ENCODE peak calls at places on chromosomes 7 and 10, in seven cellular contexts. P, A, M, K, J, X and Q are unnamed samples. For H3K27me3, the result is how much of the 10 kb centered on the place peaks cover.

GRCh38 chr7:135966341-135967043 is 10.7 kb downstream of the MTPN start:
- DNase-seq in P (no peak), A (no peak), M (no peak), K (no peak), J (no peak), X (no peak), Q (no peak)

GRCh38 chr10:26436848-26437247 is 1.3 kb upstream of the APBB1IP start:
- DNase-seq in P (no peak), A (no peak), M (no peak), K (no peak), J (no peak), X (no peak), Q (no peak)

GRCh38 chr10:115953203-115953602 is 319.8 kb downstream of the GFRA1 start:
- DNase-seq in P (no peak), A (no peak), M (no peak), K (peak), J (no peak), X (no peak), Q (no peak)

GRCh38 chr10:92972066-92972870 is 88.3 kb upstream of the CYP26C1 start:
- DNase-seq in P (peak), A (no peak), M (peak), K (peak), J (no peak), X (no peak), Q (no peak)

GRCh38 chr7:112204776-112205347 is 1.3 kb downstream of the DOCK4 start:
- DNase-seq in P (no peak), A (no peak), M (peak), K (no peak), J (no peak), X (no peak), Q (peak)

GRCh38 chr7:135175931-135176330 is 5.4 kb upstream of the CYREN start:
- DNase-seq in P (no peak), A (no peak), M (no peak), K (no peak), J (no peak), X (no peak), Q (no peak)

GRCh38 chr7:66542528-66543373 is 85.9 kb upstream of the KCTD7 start:
- DNase-seq in P (no peak), A (no peak), M (no peak), K (peak), J (no peak), X (no peak), Q (no peak)

GRCh38 chr7:42614636-42615035 is 297.2 kb downstream of the C7orf25 start:
- DNase-seq in P (no peak), A (no peak), M (no peak), K (no peak), J (no peak), X (no peak), Q (no peak)

GRCh38 chr10:782751-783648 is 93.5 kb upstream of the DIP2C start:
- DNase-seq in P (no peak), A (no peak), M (peak), K (no peak), J (peak), X (no peak), Q (no peak)

GRCh38 chr7:141201145-141201885 is 127.5 kb downstream of the TMEM178B start:
- DNase-seq in P (no peak), A (no peak), M (no peak), K (no peak), J (no peak), X (no peak), Q (no peak)

GRCh38 chr7:75688200-75689136 is 50.3 kb downstream of the HIP1 start:
- DNase-seq in P (no peak), A (no peak), M (no peak), K (no peak), J (peak), X (no peak), Q (peak)

GRCh38 chr7:117251687-117252086 is 71.2 kb downstream of the WNT2 start:
- DNase-seq in P (peak), A (no peak), M (no peak), K (peak), J (no peak), X (no peak), Q (no peak)

GRCh38 chr7:108108131-108108530 is 22.0 kb downstream of the LAMB4 start:
- DNase-seq in P (no peak), A (no peak), M (no peak), K (no peak), J (no peak), X (no peak), Q (no peak)

GRCh38 chr7:514651-515598 is 4.7 kb downstream of the PDGFA start:
- DNase-seq in P (peak), A (no peak), M (peak), K (no peak), J (no peak), X (peak), Q (peak)

GRCh38 chr10:87942884-87943527 is 79.6 kb downstream of the PTEN start:
- DNase-seq in P (no peak), A (no peak), M (no peak), K (peak), J (no peak), X (no peak), Q (no peak)

GRCh38 chr10:123491692-123492415 is 174.3 kb upstream of the GPR26 start:
- DNase-seq in P (no peak), A (no peak), M (no peak), K (no peak), J (no peak), X (no peak), Q (no peak)

GRCh38 chr7:88806280-88807037 is 10.9 kb upstream of the TEX47 start:
- DNase-seq in P (no peak), A (no peak), M (no peak), K (no peak), J (no peak), X (no peak), Q (no peak)

GRCh38 chr7:42677751-42678231 is 234.1 kb downstream of the C7orf25 start:
- DNase-seq in P (peak), A (no peak), M (no peak), K (peak), J (peak), X (no peak), Q (no peak)

GRCh38 chr7:130071701-130072622 is 1.6 kb downstream of the KLHDC10 start:
- DNase-seq in P (peak), A (peak), M (peak), K (peak), J (peak), X (peak), Q (peak)

GRCh38 chr10:81843042-81843441 is 32.0 kb upstream of the NRG3 start:
- DNase-seq in P (no peak), A (no peak), M (no peak), K (no peak), J (no peak), X (no peak), Q (no peak)

GRCh38 chr7:79828866-79829265 is 305.8 kb upstream of the GNAI1 start:
- DNase-seq in P (no peak), A (no peak), M (no peak), K (peak), J (no peak), X (no peak), Q (no peak)

GRCh38 chr10:28986117-28986792 is 302.6 kb upstream of the LYZL1 start:
- DNase-seq in P (no peak), A (no peak), M (no peak), K (peak), J (no peak), X (no peak), Q (no peak)

GRCh38 chr10:119517235-119518141 is 25.0 kb downstream of the RGS10 start:
- DNase-seq in P (peak), A (no peak), M (no peak), K (peak), J (no peak), X (no peak), Q (peak)

GRCh38 chr10:126098216-126098561 is 201.8 kb downstream of the FANK1 start:
- DNase-seq in P (no peak), A (no peak), M (no peak), K (no peak), J (no peak), X (no peak), Q (no peak)

GRCh38 chr7:106217089-106217542 is 67.7 kb downstream of the NAMPT start:
- DNase-seq in P (peak), A (peak), M (peak), K (peak), J (peak), X (no peak), Q (peak)

GRCh38 chr7:3112499-3113134 is 69.0 kb upstream of the CARD11 start:
- DNase-seq in P (no peak), A (no peak), M (no peak), K (no peak), J (no peak), X (no peak), Q (peak)

DNA sequence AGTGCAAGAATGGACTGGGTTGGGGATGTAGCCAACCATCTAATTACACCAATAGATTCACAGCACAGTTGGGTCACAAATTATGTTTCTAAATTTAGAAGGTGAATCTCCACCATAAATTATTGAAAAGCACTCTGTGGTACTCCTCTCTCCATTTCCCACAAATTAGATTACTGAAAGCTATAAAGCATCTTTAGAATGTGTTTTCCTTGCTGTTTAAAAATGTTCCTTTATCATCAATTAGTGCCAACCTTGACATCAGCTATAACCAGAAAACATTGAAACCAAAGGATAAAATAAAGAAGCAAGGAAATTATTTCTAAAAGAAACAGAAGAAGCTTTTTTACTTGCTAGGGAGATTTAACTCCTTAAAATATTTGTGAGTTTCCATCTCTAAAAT is 39.9 kb upstream of the HDAC9 start:
- DNase-seq in P (no peak), A (no peak), M (no peak), K (no peak), J (no peak), X (no peak), Q (no peak)
- H3K27me3 ChIP-seq in P (under half), A (under half), M (under half), K (under half), J (under half), X (under half), Q (under half)

DNA sequence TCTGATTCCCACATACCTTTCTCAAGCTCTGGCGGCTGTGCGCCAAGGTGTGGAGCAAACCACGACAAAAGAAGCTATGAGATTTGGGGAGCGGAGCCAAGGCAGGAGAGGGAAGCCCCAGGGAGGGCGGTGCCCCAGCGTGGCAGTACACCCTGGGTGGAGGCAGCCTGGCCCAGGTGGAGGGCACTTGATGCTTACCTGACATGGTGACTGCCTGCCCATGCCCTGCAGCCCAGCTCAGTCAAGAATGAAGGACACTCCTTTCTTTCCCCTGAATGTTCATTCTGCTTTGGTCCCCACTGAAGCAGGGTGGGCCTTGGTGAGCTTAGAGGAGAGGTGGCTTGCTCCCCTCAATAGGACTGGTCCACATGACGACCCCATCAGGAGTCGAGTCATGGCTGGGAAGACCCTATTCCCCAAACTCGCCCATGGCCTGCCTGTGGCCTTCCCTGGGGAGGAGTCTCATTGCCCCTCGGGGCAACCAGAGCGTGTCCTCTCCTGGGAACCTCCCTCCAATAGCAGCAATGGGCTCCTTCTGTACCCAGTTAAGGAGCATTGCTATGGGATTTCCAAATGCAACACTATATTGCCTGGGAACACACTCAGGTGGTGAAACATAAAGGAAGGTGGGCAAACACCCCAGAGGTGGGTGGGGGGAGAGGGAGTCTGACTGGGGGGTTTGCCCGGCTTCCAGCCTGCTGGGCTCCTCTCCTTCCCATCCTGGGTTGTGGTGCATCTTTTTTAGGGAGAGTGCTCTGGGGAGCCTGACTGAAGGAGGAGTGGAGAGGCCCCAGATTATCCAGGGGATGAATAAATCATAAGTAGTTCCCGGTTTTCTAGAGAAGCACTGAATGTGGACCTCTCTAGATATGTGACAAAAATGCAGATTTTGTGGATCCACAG is 22.7 kb downstream of the RAMP3 start:
- DNase-seq in P (no peak), A (no peak), M (no peak), K (no peak), J (peak), X (no peak), Q (no peak)
- H3K4me3 ChIP-seq in P (no peak), A (no peak), M (no peak), K (no peak), J (no peak), X (no peak), Q (no peak)

DNA sequence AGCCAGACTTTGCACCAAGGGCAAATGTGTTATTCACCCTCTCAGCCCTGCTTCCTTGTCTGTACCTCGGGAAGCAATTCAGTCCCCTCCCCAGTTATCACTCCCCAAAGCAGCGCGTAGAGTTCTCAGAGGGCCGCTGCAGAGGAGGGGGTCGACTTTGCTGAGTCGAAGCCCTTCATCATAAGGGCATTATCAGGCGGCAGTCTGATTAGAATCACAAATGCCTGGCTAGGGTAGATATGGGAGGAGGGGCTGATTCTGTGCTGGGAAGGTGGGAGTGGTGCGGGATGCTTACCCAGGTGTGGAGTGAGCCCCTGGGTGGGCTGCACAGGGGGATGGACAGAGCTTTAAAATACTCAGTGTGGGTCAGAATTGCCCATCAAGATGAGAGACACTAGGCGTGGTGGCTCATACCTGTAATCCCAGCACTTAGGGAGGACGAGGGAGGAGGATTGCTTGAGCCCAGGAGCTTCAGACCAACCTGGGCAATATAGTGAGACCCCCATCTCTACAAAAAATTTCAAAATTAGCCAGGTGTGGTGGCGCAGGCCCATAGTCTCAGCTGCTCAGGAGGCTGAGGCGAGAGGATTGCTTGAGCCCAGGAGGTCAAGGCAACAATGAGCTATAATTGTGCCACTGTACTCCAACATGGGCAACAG is 36.1 kb downstream of the COL26A1 start:
- DNase-seq in P (no peak), A (no peak), M (no peak), K (no peak), J (no peak), X (no peak), Q (no peak)
- H3K27me3 ChIP-seq in P (under half), A (under half), M (under half), K (under half), J (under half), X (under half), Q (under half)

GRCh38 chr7:30910369-30911073 is 1.1 kb upstream of the AQP1 start:
- DNase-seq in P (no peak), A (no peak), M (no peak), K (no peak), J (no peak), X (no peak), Q (no peak)
- H3K4me3 ChIP-seq in P (no peak), A (no peak), M (no peak), K (no peak), J (no peak), X (no peak), Q (no peak)

GRCh38 chr10:62237506-62237905 is 31.1 kb downstream of the RTKN2 start:
- DNase-seq in P (no peak), A (no peak), M (no peak), K (no peak), J (no peak), X (no peak), Q (no peak)
- H3K27me3 ChIP-seq in P (under half), A (under half), M (under half), K (under half), J (under half), X (under half), Q (under half)

GRCh38 chr10:32269343-32270100 is 77.4 kb downstream of the EPC1 start:
- DNase-seq in P (no peak), A (no peak), M (no peak), K (no peak), J (no peak), X (no peak), Q (no peak)

GRCh38 chr10:32263300-32263699 is 83.7 kb downstream of the EPC1 start:
- DNase-seq in P (peak), A (no peak), M (no peak), K (no peak), J (no peak), X (no peak), Q (no peak)

GRCh38 chr10:32266979-32267378 is 80.0 kb downstream of the EPC1 start:
- DNase-seq in P (no peak), A (no peak), M (no peak), K (no peak), J (no peak), X (no peak), Q (no peak)

GRCh38 chr10:32265756-32266155 is 81.2 kb downstream of the EPC1 start:
- DNase-seq in P (no peak), A (no peak), M (no peak), K (no peak), J (no peak), X (no peak), Q (no peak)

DNA sequence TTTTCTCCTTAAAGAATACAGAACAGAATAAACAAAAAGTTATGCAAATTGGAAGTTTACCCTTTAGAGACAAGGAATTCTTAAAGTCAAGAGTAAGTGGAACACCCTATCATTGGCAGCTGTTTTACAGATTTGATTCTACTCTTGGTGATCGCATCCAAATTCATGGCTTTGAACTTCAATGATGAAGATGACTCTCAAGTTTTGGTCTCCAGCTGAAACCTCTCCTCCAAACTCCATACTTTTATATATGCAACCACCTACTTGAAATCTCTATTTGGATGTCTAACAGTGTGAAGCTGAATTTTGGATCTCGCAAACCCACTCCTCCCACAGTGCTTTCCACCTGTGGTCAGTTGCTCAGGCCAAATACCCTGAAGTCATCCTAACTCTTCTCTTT is 80.4 kb downstream of the EPC1 start:
- DNase-seq in P (no peak), A (no peak), M (no peak), K (no peak), J (no peak), X (no peak), Q (no peak)
- H3K4me3 ChIP-seq in P (no peak), A (no peak), M (no peak), K (no peak), J (no peak), X (no peak), Q (no peak)

GRCh38 chr10:22322663-22323160 is 1.8 kb downstream of the BMI1 start:
- DNase-seq in P (no peak), A (no peak), M (no peak), K (no peak), J (no peak), X (no peak), Q (no peak)

GRCh38 chr10:22320591-22321155 is at the start of gene BMI1:
- DNase-seq in P (peak), A (peak), M (peak), K (peak), J (peak), X (peak), Q (peak)

GRCh38 chr10:22321156-22321711 is 335 bp downstream of the BMI1 start:
- DNase-seq in P (peak), A (no peak), M (no peak), K (peak), J (peak), X (peak), Q (peak)

GRCh38 chr10:22323538-22324305 is 2.8 kb downstream of the BMI1 start:
- DNase-seq in P (no peak), A (no peak), M (no peak), K (no peak), J (no peak), X (no peak), Q (no peak)

DNA sequence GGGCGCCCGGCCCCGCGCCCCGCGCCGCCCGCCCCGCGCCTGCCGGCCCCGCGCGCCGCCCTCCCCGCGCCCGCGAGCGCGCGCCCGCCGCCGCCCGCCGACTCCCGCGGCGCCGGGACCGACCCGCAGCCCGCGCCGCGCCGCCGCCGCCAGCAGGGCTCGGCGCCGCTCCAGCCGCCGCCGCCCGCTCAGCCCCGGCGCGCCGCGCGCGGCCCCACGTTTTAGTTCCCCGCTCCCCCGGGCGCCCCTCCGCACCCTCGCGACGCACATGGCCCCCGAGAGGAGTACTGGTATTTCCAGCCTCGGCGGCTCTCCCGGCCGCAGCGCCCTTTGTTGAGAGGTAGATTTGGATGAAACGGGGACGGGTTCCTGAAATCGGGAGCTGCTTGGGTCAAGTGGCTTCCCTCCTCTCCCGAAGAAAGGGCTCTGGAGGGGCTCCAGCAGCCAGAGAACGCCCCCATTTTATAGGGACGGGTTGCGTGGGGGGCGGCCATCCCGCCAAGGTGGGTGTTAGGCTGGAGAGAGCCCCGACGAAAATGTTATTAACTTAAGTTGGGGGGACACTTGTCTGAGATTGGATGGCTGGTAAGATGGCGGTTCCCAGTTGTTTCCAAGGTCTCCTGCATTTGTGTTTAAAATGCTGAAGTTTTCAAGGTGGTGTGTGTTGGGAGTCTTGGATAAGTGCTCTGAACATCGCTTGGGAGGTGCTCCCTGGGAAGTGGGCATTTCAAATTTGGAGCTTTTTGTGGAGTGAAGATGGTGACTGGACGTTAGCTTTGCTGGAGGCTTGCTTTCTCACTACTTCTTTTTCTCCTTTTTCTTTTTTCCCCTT is 1.1 kb downstream of the BMI1 start:
- DNase-seq in P (no peak), A (no peak), M (peak), K (no peak), J (peak), X (peak), Q (no peak)
- H3K27me3 ChIP-seq in P (under half), A (under half), M (under half), K (under half), J (under half), X (under half), Q (under half)